ENCODE peak calls at places on chromosomes 4 and X, in seven cellular contexts. L is colonic mucosa; K is ELR; Y is activated effector memory CD4-positive, alpha-beta T cell treated with Interleukin-2 at 50 U/mL for 16 hours; G is NAMALWA; F is stimulated activated naive B cell treated with anti-CD40 and anti-IgM and Interleukin-4, amounts not matched to agents 10 μg/mL and 1 μg/mL and 100 μg/mL, for 72 hours; W is RWPE1. J is an unnamed sample.

GRCh38 chrX:69102805-69103204 is 62.4 kb downstream of the PJA1 start:
- DNase-seq in F (no peak), Y (no peak), K (no peak), W (no peak), G (no peak), L (no peak), J (no peak)

GRCh38 chr4:148015058-148015457 is 283.2 kb downstream of the ARHGAP10 start:
- DNase-seq in G (no peak), L (no peak), W (no peak), F (no peak), K (no peak), Y (no peak), J (no peak)

GRCh38 chr4:153071953-153072622 is 132.2 kb upstream of the TRIM2 start:
- DNase-seq in G (no peak), K (no peak), L (no peak), F (no peak), W (no peak), Y (no peak), J (no peak)

GRCh38 chr4:61619528-61619927 is 419.4 kb downstream of the ADGRL3 start:
- DNase-seq in W (no peak), K (peak; percentile 15), Y (no peak), G (peak; percentile 4), F (no peak), L (no peak), J (no peak)

GRCh38 chr4:64584981-64585557 is 175.8 kb upstream of the TECRL start:
- DNase-seq in Y (no peak), F (no peak), L (no peak), K (peak; percentile 64), G (peak; percentile 57), W (peak; percentile 7), J (peak; percentile 3)

GRCh38 chrX:132590350-132591026 is 101.7 kb upstream of the MBNL3 start:
- DNase-seq in F (no peak), L (no peak), K (no peak), Y (no peak), G (no peak), W (no peak), J (no peak)

GRCh38 chr4:166144607-166145006 is 271.6 kb downstream of the TLL1 start:
- DNase-seq in G (no peak), Y (no peak), K (peak; percentile 41), F (no peak), L (no peak), W (no peak), J (peak; percentile 19)

GRCh38 chr4:6875431-6875831 is 34.2 kb upstream of the TBC1D14 start:
- DNase-seq in G (peak; percentile 49), F (no peak), W (no peak), L (no peak), K (no peak), Y (no peak), J (no peak)

GRCh38 chr4:9816285-9816684 is 34.9 kb downstream of the DRD5 start:
- DNase-seq in G (no peak), L (no peak), W (no peak), K (no peak), F (no peak), Y (no peak), J (no peak)

GRCh38 chr4:17447675-17448298 is 64.1 kb downstream of the QDPR start:
- DNase-seq in F (peak; percentile 24), Y (no peak), G (peak; percentile 82), K (peak; percentile 72), W (peak; percentile 34), L (peak; percentile 57), J (peak; percentile 63)

GRCh38 chr4:138242076-138242829 is at the start of gene SLC7A11:
- DNase-seq in G (peak; percentile 98), L (peak; percentile 77), F (peak; percentile 15), Y (no peak), K (peak; percentile 99), W (peak; percentile 66), J (peak; percentile 65)

GRCh38 chrX:30975467-30975866 is 86.4 kb upstream of the TAB3 start:
- DNase-seq in L (no peak), W (no peak), F (no peak), K (no peak), Y (no peak), G (no peak), J (no peak)

GRCh38 chr4:2289955-2290333 is 28.0 kb upstream of the MXD4 start:
- DNase-seq in F (no peak), K (no peak), W (no peak), G (no peak), L (no peak), Y (no peak), J (no peak)